ENCODE peak calls at places on chromosomes 13 and 19, in six cellular contexts. B is foreskin keratinocyte, A is WERI-Rb-1, J is left ventricle myocardium inferior, I is tibial artery, C is PC-3. M is an unnamed sample.

GRCh38 chr19:29287061-29287460 is 74.1 kb upstream of the UQCRFS1 start:
- DNase-seq in B (no peak), J (no peak), I (no peak), C (no peak), A (no peak), M (no peak)

GRCh38 chr13:77729502-77730221 is 32.2 kb downstream of the SLAIN1 start:
- DNase-seq in J (no peak), A (peak), C (no peak), I (no peak), B (no peak), M (no peak)

GRCh38 chr19:40933025-40933424 is 51.0 kb upstream of the CYP2A7 start:
- DNase-seq in C (peak), I (no peak), B (no peak), A (peak), J (no peak), M (no peak)

GRCh38 chr13:30125422-30126073 is 181.8 kb downstream of the KATNAL1 start:
- DNase-seq in C (peak), B (peak), I (no peak), J (no peak), A (no peak), M (no peak)

GRCh38 chr13:72463561-72463960 is 263.9 kb downstream of the MZT1 start:
- DNase-seq in I (no peak), J (no peak), B (no peak), C (no peak), A (no peak), M (no peak)

GRCh38 chr13:50131998-50132936 is 117.0 kb downstream of the KCNRG start:
- DNase-seq in J (no peak), B (no peak), A (no peak), I (no peak), C (no peak), M (no peak)

GRCh38 chr19:3220576-3220975 is 3.9 kb upstream of the CELF5 start:
- DNase-seq in C (no peak), A (no peak), B (no peak), I (no peak), J (no peak), M (no peak)

GRCh38 chr19:41386442-41386841 is 10.1 kb downstream of the TMEM91 start:
- DNase-seq in I (no peak), A (no peak), B (no peak), J (peak), C (no peak), M (no peak)

GRCh38 chr19:31418055-31418454 is 68.8 kb upstream of the TSHZ3 start:
- DNase-seq in B (peak), C (no peak), I (no peak), A (no peak), J (no peak), M (no peak)

GRCh38 chr19:49940482-49940791 is 11.1 kb upstream of the NUP62 start:
- DNase-seq in A (no peak), I (no peak), J (no peak), C (no peak), B (no peak), M (no peak)

GRCh38 chr13:95155093-95155492 is 146.2 kb downstream of the ABCC4 start:
- DNase-seq in A (no peak), B (no peak), I (no peak), J (no peak), C (peak), M (no peak)

GRCh38 chr19:6333439-6333838 is at the start of gene ACER1:
- DNase-seq in C (peak), B (no peak), J (no peak), A (no peak), I (no peak), M (no peak)

GRCh38 chr13:98399756-98400155 is 177.2 kb downstream of the STK24 start:
- DNase-seq in B (no peak), I (no peak), A (no peak), C (no peak), J (no peak), M (no peak)

GRCh38 chr13:75876371-75877050 is 240.4 kb downstream of the LMO7 start:
- DNase-seq in I (peak), J (peak), A (peak), C (peak), B (no peak), M (peak)

GRCh38 chr19:52070496-52070895 is 21.9 kb upstream of the ZNF432 start:
- DNase-seq in B (no peak), A (no peak), C (peak), I (no peak), J (no peak), M (no peak)

GRCh38 chr13:28716511-28716910 is 2.3 kb downstream of the SLC46A3 start:
- DNase-seq in A (no peak), I (no peak), B (peak), C (peak), J (peak), M (no peak)

GRCh38 chr13:31528758-31529157 is 210.6 kb upstream of the RXFP2 start:
- DNase-seq in A (no peak), C (no peak), I (no peak), J (no peak), B (no peak), M (no peak)

GRCh38 chr19:13937479-13938360 is 497 bp downstream of the PODNL1 start:
- DNase-seq in B (no peak), J (no peak), A (peak), I (no peak), C (no peak), M (no peak)

GRCh38 chr19:38424272-38424671 is 1.7 kb downstream of the RASGRP4 start:
- DNase-seq in I (no peak), C (no peak), B (no peak), A (no peak), J (no peak), M (no peak)

GRCh38 chr13:28204043-28204442 is 65.7 kb downstream of the PAN3 start:
- DNase-seq in B (no peak), J (no peak), A (no peak), C (no peak), I (no peak), M (no peak)

GRCh38 chr19:42401365-42402303 is 11.5 kb upstream of the CNFN start:
- DNase-seq in A (peak), I (peak), B (no peak), J (peak), C (peak), M (peak)

GRCh38 chr19:2627319-2627829 is 75.1 kb downstream of the GNG7 start:
- DNase-seq in A (no peak), I (peak), C (peak), B (peak), J (peak), M (peak)

GRCh38 chr19:6457958-6458694 is 1.5 kb downstream of the SLC25A23 start:
- DNase-seq in J (no peak), I (no peak), B (no peak), C (no peak), A (no peak), M (peak)

GRCh38 chr13:112204376-112204775 is 137.4 kb downstream of the SOX1 start:
- DNase-seq in J (no peak), B (no peak), C (no peak), A (no peak), I (no peak), M (no peak)

GRCh38 chr13:77698211-77699058 is 948 bp downstream of the SLAIN1 start:
- DNase-seq in C (peak), A (peak), B (peak), I (no peak), J (peak), M (peak)

GRCh38 chr13:106103779-106104178 is 431.7 kb downstream of the EFNB2 start:
- DNase-seq in J (no peak), B (no peak), I (no peak), C (peak), A (no peak), M (no peak)
- H3K27ac ChIP-seq in J (no peak), B (peak), I (no peak), C (peak), A (no peak), M (no peak)

GRCh38 chr13:40609972-40610726 is 56.3 kb downstream of the FOXO1 start:
- DNase-seq in C (peak), J (no peak), B (peak), I (no peak), A (no peak), M (no peak)
- H3K27ac ChIP-seq in C (peak), J (no peak), B (peak), I (no peak), A (no peak), M (peak)

DNA sequence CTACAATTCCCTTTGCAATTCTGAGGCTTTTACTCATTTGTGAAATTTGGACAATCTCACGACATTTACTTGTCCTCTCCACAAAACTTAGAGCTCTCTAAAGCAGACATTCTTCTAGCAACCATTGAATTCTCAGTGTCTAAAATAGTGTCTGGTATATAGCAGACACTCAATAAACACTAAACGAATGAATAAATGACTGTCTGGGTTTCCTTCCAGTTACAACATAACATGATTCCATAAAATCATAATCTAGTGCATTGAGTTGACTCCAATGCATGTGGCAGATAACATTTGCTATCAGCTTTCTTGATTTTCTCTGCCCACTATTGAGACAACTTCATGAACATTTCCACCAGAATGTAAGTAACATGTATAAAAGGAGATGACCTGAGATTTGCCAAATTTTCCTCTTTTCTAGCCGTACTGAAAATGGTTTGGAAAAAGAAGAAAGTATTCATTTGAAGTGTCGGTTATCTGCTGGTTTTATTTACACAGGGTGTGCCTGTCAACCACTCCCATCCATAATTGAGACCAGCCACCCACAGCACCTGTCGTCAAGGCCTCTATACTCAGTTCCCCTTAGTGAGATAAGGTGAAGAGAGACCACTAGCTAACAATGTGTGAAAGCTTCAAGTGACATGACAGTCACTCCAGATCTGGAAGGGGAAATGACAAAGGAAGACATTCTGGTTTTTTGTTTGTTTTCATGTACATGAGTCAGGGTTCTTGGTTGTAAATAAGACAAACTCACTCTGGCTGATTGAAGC is 4.8 kb upstream of the SERP2 start:
- DNase-seq in B (no peak), C (peak), J (no peak), I (no peak), A (no peak), M (no peak)
- H3K27ac ChIP-seq in B (no peak), C (peak), J (no peak), I (no peak), A (no peak), M (no peak)

GRCh38 chr13:41006296-41006695 is 12.8 kb downstream of the ELF1 start:
- DNase-seq in B (no peak), J (no peak), A (no peak), I (no peak), C (no peak), M (no peak)

GRCh38 chr13:41006951-41007350 is 12.2 kb downstream of the ELF1 start:
- DNase-seq in C (no peak), J (no peak), I (no peak), B (no peak), A (no peak), M (no peak)

GRCh38 chr13:41007359-41008118 is 11.6 kb downstream of the ELF1 start:
- DNase-seq in B (no peak), I (no peak), A (no peak), J (no peak), C (peak), M (no peak)

GRCh38 chr13:41005709-41006108 is 13.4 kb downstream of the ELF1 start:
- DNase-seq in A (no peak), B (no peak), J (no peak), C (peak), I (no peak), M (no peak)

GRCh38 chr13:41008349-41008980 is 10.7 kb downstream of the ELF1 start:
- DNase-seq in I (no peak), B (peak), A (no peak), C (peak), J (no peak), M (no peak)
- H3K27ac ChIP-seq in I (no peak), B (no peak), A (no peak), C (peak), J (no peak), M (no peak)

DNA sequence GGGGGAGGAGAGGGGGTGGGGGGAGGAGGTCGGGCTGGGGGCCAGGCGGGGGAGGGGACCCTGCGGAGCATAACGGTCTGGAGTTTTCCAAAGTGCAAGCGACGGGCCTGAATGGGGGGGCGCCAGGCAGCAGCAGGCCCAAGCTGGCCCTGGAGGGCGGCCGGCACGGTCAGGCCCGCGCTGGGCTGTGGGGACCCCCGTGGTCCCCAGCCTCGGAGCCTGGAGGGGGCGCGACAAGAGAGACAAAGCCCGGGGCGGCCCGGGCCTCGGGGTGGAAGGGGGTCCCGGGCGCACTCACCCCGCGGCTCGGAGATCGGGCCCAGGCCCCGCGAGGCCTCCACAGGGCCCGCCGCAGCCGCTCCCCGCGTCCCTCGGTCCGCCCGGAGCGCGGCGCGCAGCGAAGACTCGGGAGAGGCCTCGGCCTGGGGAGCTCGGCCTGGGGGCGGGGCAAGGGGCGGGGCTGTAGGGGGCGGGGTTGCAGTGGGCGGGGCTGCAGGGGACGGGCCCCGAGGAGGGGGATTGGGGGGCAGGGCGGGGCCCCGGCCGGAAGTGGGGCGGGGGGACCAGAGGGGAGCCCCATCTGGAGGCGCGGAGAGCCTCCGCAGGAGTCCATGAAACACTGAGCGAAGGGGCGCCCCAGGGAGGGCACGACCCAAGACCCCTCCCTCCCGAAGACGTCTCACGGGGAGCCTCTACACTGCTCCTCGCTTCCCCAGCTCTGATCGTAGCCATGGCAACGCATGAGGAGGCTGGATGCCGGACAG is 47.6 kb downstream of the PTPRS start:
- DNase-seq in C (peak), J (peak), A (peak), I (peak), B (no peak), M (peak)
- H3K27ac ChIP-seq in C (no peak), J (peak), A (peak), I (peak), B (no peak), M (peak)

GRCh38 chr19:14957464-14957863 is 16.2 kb downstream of the OR7C2 start:
- DNase-seq in B (no peak), A (no peak), J (no peak), I (no peak), C (no peak), M (no peak)
- H3K27ac ChIP-seq in B (no peak), A (no peak), J (no peak), I (no peak), C (no peak), M (no peak)

GRCh38 chr13:21075303-21076264 is 14.2 kb upstream of the LATS2 start:
- DNase-seq in C (no peak), A (no peak), I (no peak), J (peak), B (no peak), M (no peak)
- H3K27ac ChIP-seq in C (no peak), A (no peak), I (peak), J (peak), B (no peak), M (no peak)

GRCh38 chr13:51192348-51192747 is 29.9 kb upstream of the FAM124A start:
- DNase-seq in J (no peak), A (no peak), C (no peak), B (no peak), I (no peak), M (no peak)

GRCh38 chr13:51193387-51193786 is 28.8 kb upstream of the FAM124A start:
- DNase-seq in A (no peak), B (no peak), C (no peak), I (no peak), J (no peak), M (no peak)

GRCh38 chr13:51194942-51195341 is 27.3 kb upstream of the FAM124A start:
- DNase-seq in I (no peak), B (no peak), J (no peak), A (no peak), C (no peak), M (no peak)

GRCh38 chr13:51191743-51192142 is 30.5 kb upstream of the FAM124A start:
- DNase-seq in A (no peak), B (no peak), C (no peak), I (no peak), J (no peak), M (no peak)
- H3K27ac ChIP-seq in A (no peak), B (no peak), C (no peak), I (no peak), J (no peak), M (no peak)

DNA sequence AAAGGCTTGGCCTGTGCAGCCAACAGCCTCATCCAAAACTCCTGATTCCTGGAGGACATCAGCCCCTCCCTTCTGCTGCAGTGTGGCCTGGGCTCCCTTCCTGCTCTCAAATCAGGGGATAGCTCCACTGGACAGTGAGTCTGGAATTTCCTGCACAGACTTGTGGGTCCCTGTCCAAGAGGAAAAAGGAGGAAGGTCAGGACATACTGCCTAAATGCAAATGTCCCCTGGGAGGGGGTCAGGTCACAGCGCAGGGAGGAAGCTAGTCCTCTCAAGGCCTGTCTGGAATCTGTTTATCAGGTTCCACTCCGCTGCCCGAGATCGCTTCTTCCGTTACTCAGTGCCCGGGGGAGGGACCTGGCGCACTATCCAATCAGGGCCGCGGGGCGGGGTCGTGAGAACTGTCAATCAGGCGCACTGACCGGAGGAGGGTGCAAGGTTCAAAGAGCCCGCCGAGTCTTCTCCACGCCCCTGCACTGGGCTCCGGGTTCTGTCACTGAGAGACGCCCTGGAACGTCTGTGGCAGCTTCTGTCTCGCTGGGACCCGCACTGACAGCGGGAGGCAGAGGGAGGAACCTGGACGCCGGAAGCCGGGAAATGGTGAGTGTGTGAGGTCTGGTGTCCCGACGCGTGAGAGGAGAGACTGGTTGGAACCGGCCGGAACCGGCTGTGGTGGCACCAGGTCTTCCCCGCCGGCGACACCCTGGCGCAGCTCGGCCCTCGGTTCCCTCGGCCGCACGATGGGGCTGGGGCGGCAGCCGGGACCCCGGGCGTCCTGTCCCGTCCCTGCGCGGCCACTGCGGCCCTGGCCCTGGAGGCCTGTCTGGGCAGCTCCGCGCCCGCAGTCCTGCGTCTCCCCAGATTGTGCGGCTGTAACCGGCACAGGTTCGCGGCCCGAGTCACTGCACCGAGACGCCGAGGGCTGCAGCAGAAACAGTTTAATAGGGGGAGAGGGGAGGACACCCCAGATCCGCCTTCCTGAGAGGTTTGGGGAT is at the start of gene ZNF441:
- DNase-seq in A (peak), J (peak), C (peak), B (peak), I (peak), M (peak)
- H3K27ac ChIP-seq in A (peak), J (peak), C (peak), B (peak), I (peak), M (peak)

GRCh38 chr19:55239004-55239403 is 10.4 kb upstream of the TMEM86B start:
- DNase-seq in J (no peak), I (no peak), C (no peak), A (no peak), B (no peak), M (no peak)
- H3K27ac ChIP-seq in J (no peak), I (no peak), C (no peak), A (no peak), B (no peak), M (no peak)

M was measured in caudate nucleus.